ENCODE peak calls at places on chromosomes 1 and 21, in seven cellular contexts. S is nephron progenitor cell; K is GF-D8; Q is activated effector memory CD4-positive, alpha-beta T cell treated with anti-CD3 and anti-CD28 coated beads, Interleukin-2, amount 50 U/mL, for 16 hours; R is cardiac muscle cell; B is DMS153; Y is GM19239. Z is an unnamed sample.

GRCh38 chr1:114043046-114043445 is 63.8 kb downstream of the OLFML3 start:
- DNase-seq in B (no peak), Y (no peak), Q (no peak), R (no peak), K (no peak), S (no peak), Z (no peak)

GRCh38 chr1:230589951-230590350 is 52.3 kb upstream of the COG2 start:
- DNase-seq in R (no peak), K (no peak), Q (no peak), Y (no peak), B (no peak), S (no peak), Z (no peak)

GRCh38 chr1:27525296-27526271 is 35.6 kb upstream of the WASF2 start:
- DNase-seq in Y (peak), S (peak), R (peak), K (peak), B (peak), Q (peak), Z (peak)

GRCh38 chr1:9346566-9346965 is 53.9 kb downstream of the SPSB1 start:
- DNase-seq in R (no peak), Q (no peak), S (no peak), Y (no peak), K (no peak), B (no peak), Z (no peak)

GRCh38 chr1:165842363-165843129 is 15.1 kb downstream of the UCK2 start:
- DNase-seq in Q (no peak), B (peak), S (no peak), Y (no peak), R (peak), K (peak), Z (peak)

GRCh38 chr21:45277101-45278045 is 10.3 kb downstream of the POFUT2 start:
- DNase-seq in B (no peak), K (no peak), Q (peak), Y (no peak), S (no peak), R (no peak), Z (no peak)

GRCh38 chr1:67626495-67627235 is 58.3 kb upstream of the GADD45A start:
- DNase-seq in S (no peak), B (no peak), R (peak), Y (no peak), K (no peak), Q (no peak), Z (no peak)

GRCh38 chr21:16709866-16710550 is 802.8 kb upstream of the CXADR start:
- DNase-seq in Y (no peak), Q (no peak), R (peak), S (no peak), K (no peak), B (no peak), Z (no peak)

GRCh38 chr1:109876617-109877319 is 33.9 kb upstream of the CSF1 start:
- DNase-seq in Q (no peak), S (no peak), Y (no peak), R (peak), K (no peak), B (no peak), Z (no peak)

GRCh38 chr1:224116131-224116530 is 2.2 kb downstream of the FBXO28 start:
- DNase-seq in R (peak), S (no peak), K (peak), B (peak), Y (no peak), Q (no peak), Z (peak)

GRCh38 chr1:37028981-37029617 is 5.2 kb downstream of the GRIK3 start:
- DNase-seq in R (no peak), Q (no peak), Y (no peak), S (no peak), B (no peak), K (no peak), Z (no peak)

GRCh38 chr1:232474821-232475220 is 155.1 kb downstream of the SIPA1L2 start:
- DNase-seq in Y (no peak), R (no peak), S (no peak), B (no peak), Q (no peak), K (no peak), Z (no peak)

GRCh38 chr1:29017235-29017634 is 102.9 kb downstream of the EPB41 start:
- DNase-seq in Y (no peak), K (no peak), R (no peak), S (no peak), Q (no peak), B (no peak), Z (no peak)

GRCh38 chr1:86068841-86069756 is 87.5 kb downstream of the COL24A1 start:
- DNase-seq in K (no peak), S (no peak), Y (no peak), B (no peak), R (no peak), Q (no peak), Z (no peak)

GRCh38 chr1:218351617-218352438 is 6.7 kb downstream of the TGFB2 start:
- DNase-seq in S (no peak), B (no peak), R (peak), Y (no peak), Q (peak), K (no peak), Z (peak)

GRCh38 chr21:33561373-33561772 is 18.5 kb downstream of the SON start:
- DNase-seq in Q (no peak), B (no peak), K (no peak), Y (no peak), S (no peak), R (peak), Z (no peak)

GRCh38 chr1:29679828-29680558 is 443.7 kb downstream of the PTPRU start:
- DNase-seq in B (no peak), Y (no peak), K (no peak), Q (no peak), S (no peak), R (no peak), Z (no peak)

GRCh38 chr1:203342192-203342940 is 8.6 kb downstream of the FMOD start:
- DNase-seq in S (peak), Q (peak), K (no peak), R (peak), B (peak), Y (peak), Z (peak)

GRCh38 chr1:149844096-149844495 is 55.3 kb upstream of the BOLA1 start:
- DNase-seq in Q (peak), B (no peak), Y (no peak), S (no peak), K (no peak), R (peak), Z (peak)

GRCh38 chr1:25018110-25018470 is 88.0 kb upstream of the RUNX3 start:
- DNase-seq in K (no peak), R (no peak), Q (no peak), B (no peak), S (no peak), Y (no peak), Z (no peak)

GRCh38 chr1:85578321-85579295 is 2.0 kb upstream of the CCN1 start:
- DNase-seq in Y (no peak), B (no peak), R (peak), Q (no peak), K (no peak), S (no peak), Z (no peak)

GRCh38 chr1:183879477-183879876 is 74.6 kb downstream of the RGL1 start:
- DNase-seq in K (no peak), R (no peak), B (no peak), S (no peak), Y (no peak), Q (no peak), Z (no peak)

GRCh38 chr1:226569879-226570547 is 21.4 kb downstream of the STUM start:
- DNase-seq in Q (no peak), K (no peak), S (peak), B (no peak), Y (peak), R (no peak), Z (no peak)

GRCh38 chr1:150469291-150469690 is 17.9 kb upstream of the TARS2 start:
- DNase-seq in K (no peak), Y (no peak), S (no peak), Q (no peak), R (no peak), B (no peak), Z (no peak)

GRCh38 chr21:33880626-33881025 is 35.0 kb downstream of the ATP5PO start:
- DNase-seq in B (no peak), Q (no peak), S (no peak), Y (no peak), R (no peak), K (no peak), Z (no peak)

GRCh38 chr1:59417406-59417805 is 120.5 kb downstream of the FGGY start:
- DNase-seq in K (no peak), Q (no peak), Y (no peak), R (no peak), B (no peak), S (no peak), Z (no peak)

GRCh38 chr1:19621274-19621950 is 22.7 kb upstream of the NBL1 start:
- DNase-seq in Q (no peak), B (no peak), R (no peak), Y (no peak), S (no peak), K (no peak), Z (no peak)

GRCh38 chr1:185786524-185786923 is 52.3 kb downstream of the HMCN1 start:
- DNase-seq in Q (no peak), K (no peak), Y (no peak), R (no peak), B (no peak), S (no peak), Z (no peak)

GRCh38 chr1:243658596-243659105 is 191.4 kb downstream of the AKT3 start:
- DNase-seq in K (no peak), Q (no peak), Y (no peak), S (no peak), B (no peak), R (no peak), Z (no peak)

GRCh38 chr1:93016171-93016570 is 54.9 kb upstream of the DIPK1A start:
- DNase-seq in Q (no peak), R (peak), S (no peak), Y (no peak), B (no peak), K (no peak), Z (no peak)

GRCh38 chr1:41919764-41920397 is 1.2 kb upstream of the HIVEP3 start:
- DNase-seq in R (peak), Y (peak), B (peak), Q (peak), K (no peak), S (peak), Z (no peak)